ENCODE peak calls at places on chromosome 19, in six cellular contexts. U is HepG2, A is GM12878, X is SK-N-SH, F is H1, R is K562. K is an unnamed sample.

GRCh38 chr19:50238043-50238442 is 34.6 kb downstream of the MYH14 start:
- DNase-seq in X (no peak), R (no peak), U (no peak), F (no peak), A (no peak), K (no peak)

GRCh38 chr19:20558571-20558970 is 7.0 kb downstream of the ZNF737 start:
- DNase-seq in R (no peak), F (no peak), U (no peak), X (no peak), A (no peak), K (no peak)

GRCh38 chr19:12875086-12875485 is 6.2 kb downstream of the DNASE2 start:
- DNase-seq in R (no peak), X (no peak), U (no peak), F (no peak), A (no peak), K (no peak)

GRCh38 chr19:10517760-10518443 is 655 bp upstream of the S1PR5 start:
- DNase-seq in R (peak; percentile 64), X (peak; percentile 69), U (no peak), A (no peak), F (no peak), K (peak; percentile 62)

GRCh38 chr19:36152061-36152885 is at the start of gene COX7A1:
- DNase-seq in F (no peak), X (no peak), U (no peak), A (no peak), R (no peak), K (no peak)

GRCh38 chr19:5880604-5881078 is 10.3 kb upstream of the FUT5 start:
- DNase-seq in X (no peak), F (no peak), A (no peak), U (peak; percentile 90), R (no peak), K (no peak)

GRCh38 chr19:7515091-7515470 is 822 bp upstream of the ZNF358 start:
- DNase-seq in A (no peak), F (no peak), R (no peak), X (no peak), U (no peak), K (no peak)

GRCh38 chr19:36688058-36688457 is 646 bp downstream of the ZNF567 start:
- DNase-seq in X (no peak), U (no peak), F (no peak), R (no peak), A (no peak), K (no peak)

GRCh38 chr19:5067666-5068065 is 98.8 kb downstream of the KDM4B start:
- DNase-seq in A (no peak), U (no peak), X (no peak), F (no peak), R (no peak), K (no peak)

GRCh38 chr19:6138066-6138465 is 2.6 kb downstream of the ACSBG2 start:
- DNase-seq in R (no peak), F (no peak), X (peak; percentile 16), A (no peak), U (no peak), K (no peak)

GRCh38 chr19:38564981-38565685 is 52.6 kb downstream of the MAP4K1 start:
- DNase-seq in F (no peak), R (no peak), U (no peak), A (no peak), X (peak; percentile 78), K (no peak)

GRCh38 chr19:15269806-15270205 is 37.6 kb upstream of the EPHX3 start:
- DNase-seq in X (no peak), R (no peak), U (no peak), A (no peak), F (no peak), K (no peak)

GRCh38 chr19:55809381-55810058 is 22.3 kb downstream of the NLRP11 start:
- DNase-seq in R (peak; percentile 89), U (peak; percentile 65), F (peak; percentile 10), X (peak; percentile 61), A (no peak), K (peak; percentile 94)

GRCh38 chr19:46728208-46728607 is 11.3 kb upstream of the PRKD2 start:
- DNase-seq in U (no peak), A (no peak), R (no peak), X (no peak), F (no peak), K (no peak)

GRCh38 chr19:44648536-44649370 is 5.0 kb downstream of the PVR start:
- DNase-seq in A (no peak), U (no peak), F (no peak), X (no peak), R (no peak), K (no peak)

GRCh38 chr19:7152568-7152967 is 83.1 kb downstream of the ZNF557 start:
- DNase-seq in A (no peak), R (no peak), X (peak; percentile 26), F (no peak), U (no peak), K (no peak)

GRCh38 chr19:10074153-10074552 is 12.0 kb upstream of the SHFL start:
- DNase-seq in A (no peak), U (peak; percentile 60), X (no peak), F (no peak), R (peak; percentile 79), K (no peak)

GRCh38 chr19:10145031-10145430 is 25.3 kb upstream of the EIF3G start:
- DNase-seq in A (no peak), F (no peak), U (no peak), R (no peak), X (no peak), K (no peak)

GRCh38 chr19:43148233-43148632 is 38.1 kb downstream of the PSG5 start:
- DNase-seq in U (no peak), A (no peak), X (no peak), R (no peak), F (no peak), K (no peak)

GRCh38 chr19:13029301-13029880 is 34.1 kb downstream of the NFIX start:
- DNase-seq in R (no peak), U (no peak), A (no peak), X (no peak), F (no peak), K (no peak)

GRCh38 chr19:44847144-44848035 is 1.3 kb downstream of the NECTIN2 start:
- DNase-seq in F (no peak), R (peak; percentile 75), X (peak; percentile 51), A (no peak), U (peak; percentile 42), K (peak; percentile 65)

GRCh38 chr19:44891016-44891882 is at the start of gene TOMM40:
- DNase-seq in X (peak; percentile 97), F (no peak), U (peak; percentile 99), A (no peak), R (no peak), K (peak; percentile 100)

GRCh38 chr19:16262618-16263017 is 62.0 kb upstream of the KLF2 start:
- DNase-seq in U (peak; percentile 81), R (peak; percentile 46), X (peak; percentile 67), F (no peak), A (no peak), K (peak; percentile 71)

GRCh38 chr19:1863638-1864479 is 480 bp upstream of the KLF16 start:
- DNase-seq in A (peak; percentile 45), R (peak; percentile 95), F (no peak), X (peak; percentile 97), U (peak; percentile 85), K (peak; percentile 94)

GRCh38 chr19:1863308-1863637 is at the start of gene KLF16:
- DNase-seq in F (no peak), R (no peak), X (no peak), U (no peak), A (no peak), K (no peak)

GRCh38 chr19:1865172-1866010 is 2.0 kb upstream of the KLF16 start:
- DNase-seq in R (no peak), F (no peak), U (no peak), X (no peak), A (no peak), K (no peak)

GRCh38 chr19:1862424-1863307 is 713 bp downstream of the KLF16 start:
- DNase-seq in U (no peak), A (no peak), F (no peak), X (peak; percentile 87), R (peak; percentile 84), K (no peak)

GRCh38 chr19:1864480-1865171 is 1.2 kb upstream of the KLF16 start:
- DNase-seq in A (no peak), R (peak; percentile 91), X (peak; percentile 90), U (peak; percentile 66), F (no peak), K (no peak)
- TF ChIP-seq CHD2 in A (peak; percentile 34), R (no peak), X (peak; percentile 21), U (no peak), F (no peak), K (no peak)

GRCh38 chr19:29013988-29014387 is 199.0 kb downstream of the UQCRFS1 start:
- DNase-seq in R (no peak), A (no peak), F (no peak), X (no peak), U (no peak), K (no peak)
- H3K4me2 ChIP-seq in R (no peak overlapping the region), A (no peak overlapping the region), F (no peak overlapping the region), X (no peak overlapping the region), U (no peak overlapping the region), K (no peak overlapping the region)

GRCh38 chr19:1560281-1560882 is 7.7 kb downstream of the MEX3D start:
- DNase-seq in R (no peak), U (no peak), F (no peak), A (no peak), X (no peak), K (no peak)

GRCh38 chr19:1561236-1561842 is 6.8 kb downstream of the MEX3D start:
- DNase-seq in U (no peak), F (no peak), A (no peak), R (no peak), X (no peak), K (no peak)

GRCh38 chr19:1555802-1556638 is 12.1 kb downstream of the MEX3D start:
- DNase-seq in R (no peak), F (no peak), A (no peak), X (no peak), U (no peak), K (no peak)

GRCh38 chr19:1556639-1557070 is 11.5 kb downstream of the MEX3D start:
- DNase-seq in F (no peak), X (no peak), A (no peak), U (no peak), R (no peak), K (no peak)

GRCh38 chr19:1558552-1558951 is 9.6 kb downstream of the MEX3D start:
- DNase-seq in F (no peak), A (no peak), U (no peak), X (no peak), R (no peak), K (no peak)
- TF ChIP-seq USF2 in F (no peak), A (no peak), U (no peak), X (no peak), R (no peak), K (no peak)

GRCh38 chr19:33814181-33815165 is 17.8 kb downstream of the KCTD15 start:
- DNase-seq in R (no peak), U (no peak), X (peak; percentile 74), A (no peak), F (no peak), K (no peak)

GRCh38 chr19:33812388-33813330 is 16.0 kb downstream of the KCTD15 start:
- DNase-seq in F (no peak), U (no peak), R (no peak), X (peak; percentile 87), A (no peak), K (no peak)

GRCh38 chr19:33815410-33816340 is 19.0 kb downstream of the KCTD15 start:
- DNase-seq in U (no peak), X (peak; percentile 55), F (no peak), R (peak; percentile 38), A (no peak), K (no peak)

GRCh38 chr19:33811736-33812387 is 15.2 kb downstream of the KCTD15 start:
- DNase-seq in F (no peak), U (no peak), A (no peak), R (no peak), X (peak; percentile 30), K (no peak)

GRCh38 chr19:33813391-33814101 is 16.9 kb downstream of the KCTD15 start:
- DNase-seq in R (no peak), X (peak; percentile 72), U (no peak), A (no peak), F (no peak), K (no peak)
- TF ChIP-seq CHD2 in R (no peak), X (no peak), U (no peak), A (no peak), F (no peak), K (no peak)

K was measured in A549.